ENCODE peak calls at places on chromosomes 2 and 18, in five cellular contexts. Y is K562, A is transverse colon, I is A549, M is IMR-90. U is an unnamed sample. For H3K4me1, the result is how much of the 10 kb centered on the place peaks cover.

GRCh38 chr18:26655614-26656400 is 107.5 kb upstream of the KCTD1 start:
- DNase-seq in A (peak), M (peak), I (peak), Y (no peak), U (peak)

GRCh38 chr2:59684101-59684770 is 869.2 kb downstream of the BCL11A start:
- DNase-seq in A (no peak), I (no peak), M (no peak), Y (no peak), U (no peak)

GRCh38 chr18:59718108-59719057 is 21.2 kb upstream of the CCBE1 start:
- DNase-seq in A (no peak), Y (no peak), M (peak), I (peak), U (no peak)

GRCh38 chr2:216041438-216041837 is 28.1 kb upstream of the MREG start:
- DNase-seq in I (no peak), A (no peak), M (no peak), Y (no peak), U (no peak)

GRCh38 chr2:197113221-197113831 is 186.8 kb upstream of the PGAP1 start:
- DNase-seq in A (no peak), Y (peak), M (peak), I (peak), U (no peak)

GRCh38 chr2:20668470-20668869 is 1.5 kb downstream of the GDF7 start:
- DNase-seq in M (no peak), I (no peak), A (no peak), Y (no peak), U (no peak)

GRCh38 chr18:51068111-51068510 is 38.1 kb downstream of the SMAD4 start:
- DNase-seq in I (no peak), A (no peak), M (peak), Y (no peak), U (no peak)

GRCh38 chr18:10139783-10140410 is 226.1 kb downstream of the VAPA start:
- DNase-seq in A (no peak), I (peak), Y (no peak), M (peak), U (no peak)

GRCh38 chr2:233556756-233557736 is 9.5 kb downstream of the USP40 start:
- DNase-seq in M (peak), A (no peak), Y (no peak), I (peak), U (no peak)

GRCh38 chr18:41939326-41939725 is 15.7 kb upstream of the PIK3C3 start:
- DNase-seq in I (no peak), A (no peak), M (peak), Y (no peak), U (no peak)

GRCh38 chr18:9808530-9809241 is 77.1 kb upstream of the TXNDC2 start:
- DNase-seq in I (no peak), M (no peak), A (no peak), Y (no peak), U (peak)

GRCh38 chr2:44895061-44895460 is 46.4 kb upstream of the SIX3 start:
- DNase-seq in I (no peak), A (no peak), M (no peak), Y (no peak), U (no peak)

GRCh38 chr2:33848486-33848885 is 249.4 kb upstream of the FAM98A start:
- DNase-seq in I (no peak), A (no peak), Y (no peak), M (peak), U (no peak)

GRCh38 chr2:174595904-174596397 is 1.7 kb downstream of the WIPF1 start:
- DNase-seq in A (no peak), M (no peak), I (no peak), Y (no peak), U (no peak)

GRCh38 chr18:12597775-12598174 is 60.1 kb downstream of the SPIRE1 start:
- DNase-seq in I (peak), Y (no peak), M (peak), A (no peak), U (no peak)

GRCh38 chr2:168649105-168649504 is 153.3 kb upstream of the NOSTRIN start:
- DNase-seq in M (no peak), I (no peak), Y (no peak), A (no peak), U (no peak)

GRCh38 chr18:62754026-62754425 is 38.7 kb downstream of the PHLPP1 start:
- DNase-seq in A (no peak), Y (no peak), I (no peak), M (no peak), U (no peak)

GRCh38 chr2:152555048-152555447 is 162.2 kb downstream of the PRPF40A start:
- DNase-seq in A (no peak), I (peak), M (no peak), Y (no peak), U (no peak)

GRCh38 chr18:30970201-30970816 is 72.2 kb downstream of the DSC3 start:
- DNase-seq in Y (no peak), M (peak), A (no peak), I (peak), U (no peak)

GRCh38 chr2:176178271-176178806 is 10.1 kb upstream of the HOXD1 start:
- DNase-seq in I (no peak), A (peak), Y (no peak), M (no peak), U (no peak)

GRCh38 chr2:80078290-80079036 is 226.1 kb downstream of the LRRTM1 start:
- DNase-seq in Y (no peak), M (no peak), A (no peak), I (no peak), U (no peak)

GRCh38 chr18:9403795-9404564 is 69.4 kb downstream of the TWSG1 start:
- DNase-seq in Y (no peak), A (no peak), M (peak), I (no peak), U (peak)

GRCh38 chr2:223635080-223635479 is 32.9 kb upstream of the SCG2 start:
- DNase-seq in Y (no peak), I (no peak), M (peak), A (no peak), U (no peak)

GRCh38 chr2:159089543-159089942 is 121.1 kb downstream of the TANC1 start:
- DNase-seq in Y (no peak), I (no peak), A (no peak), M (no peak), U (peak)

GRCh38 chr2:127096280-127096679 is 10.7 kb downstream of the BIN1 start:
- DNase-seq in Y (no peak), M (no peak), A (no peak), I (no peak), U (peak)

GRCh38 chr2:127093648-127094210 is 13.2 kb downstream of the BIN1 start:
- DNase-seq in M (no peak), A (no peak), Y (no peak), I (no peak), U (peak)

GRCh38 chr2:127095784-127096183 is 11.2 kb downstream of the BIN1 start:
- DNase-seq in A (no peak), M (no peak), I (no peak), Y (no peak), U (no peak)

GRCh38 chr2:127094509-127095366 is 12.2 kb downstream of the BIN1 start:
- DNase-seq in M (peak), A (peak), Y (peak), I (no peak), U (no peak)

DNA sequence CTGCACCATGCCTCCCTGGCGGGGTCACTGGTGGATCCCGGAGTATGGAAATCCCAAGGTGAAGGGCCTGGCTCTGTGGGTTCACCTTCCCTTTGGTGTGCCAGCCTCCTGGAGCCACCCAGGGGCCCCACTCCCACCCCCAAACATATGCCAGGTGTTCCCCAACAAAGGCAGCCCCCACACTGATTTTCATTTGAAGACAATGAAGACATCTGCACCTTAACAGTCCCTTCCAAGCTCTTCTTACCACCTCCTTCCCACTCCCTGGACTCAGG is 11.7 kb downstream of the BIN1 start:
- DNase-seq in M (no peak), A (no peak), Y (no peak), I (no peak), U (no peak)
- H3K4me1 ChIP-seq in M (under half), A (half or more), Y (under half), I (half or more), U (under half)

GRCh38 chr2:24491626-24492282 is 700 bp downstream of the NCOA1 start:
- DNase-seq in I (no peak), A (peak), M (no peak), Y (peak), U (peak)
- TF ChIP-seq POLR2A in I (no peak), A (no peak), M (no peak), Y (no peak), U (no peak)

DNA sequence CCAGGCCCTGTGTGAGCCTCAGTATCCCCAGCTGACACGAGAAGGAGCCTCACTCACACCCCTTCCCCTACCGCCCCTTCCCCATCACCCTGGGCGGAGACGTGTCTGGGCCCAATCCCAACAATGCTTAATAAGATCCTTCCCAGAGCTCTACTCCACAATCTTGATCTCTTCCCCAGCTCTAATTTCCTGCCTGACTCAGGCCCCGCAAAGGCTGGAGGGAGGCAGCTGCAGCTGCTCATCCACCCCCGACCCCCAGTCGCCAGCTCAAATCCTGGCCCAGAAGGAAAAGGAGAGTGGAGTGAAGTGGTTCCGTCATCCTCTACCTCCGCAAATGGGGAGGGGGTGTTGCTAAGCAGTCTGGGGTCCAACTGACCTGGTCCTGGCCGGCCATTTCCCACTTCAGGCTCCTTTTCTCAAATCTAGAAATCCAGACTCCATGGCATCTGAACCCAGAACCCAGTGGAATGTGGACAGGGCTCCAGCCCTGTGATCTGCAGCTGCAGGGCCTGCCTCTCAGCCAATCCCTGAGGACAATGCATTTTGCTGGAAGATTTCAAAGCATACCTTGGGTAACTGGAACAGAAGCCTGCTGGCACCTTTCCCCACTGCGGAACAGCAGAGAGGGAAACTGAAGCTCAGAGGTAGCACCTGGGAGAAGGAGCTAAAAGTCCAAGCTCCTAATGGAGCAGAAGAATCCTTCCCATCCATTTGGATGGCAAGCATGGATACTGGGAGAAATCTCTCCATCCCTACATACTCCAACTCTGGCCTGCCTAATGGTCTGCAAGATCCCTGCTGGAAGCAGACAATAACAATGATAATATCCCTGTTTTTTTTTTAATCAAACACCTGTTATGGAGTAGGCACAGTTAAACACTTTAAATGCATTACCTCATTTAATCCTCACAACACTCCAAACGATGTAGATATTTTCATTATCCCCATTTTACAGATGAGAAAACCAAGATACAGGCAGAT is 5.6 kb upstream of the TNS1 start:
- DNase-seq in Y (no peak), I (no peak), A (no peak), M (peak), U (no peak)
- H3K4me1 ChIP-seq in Y (under half), I (half or more), A (under half), M (under half), U (under half)

DNA sequence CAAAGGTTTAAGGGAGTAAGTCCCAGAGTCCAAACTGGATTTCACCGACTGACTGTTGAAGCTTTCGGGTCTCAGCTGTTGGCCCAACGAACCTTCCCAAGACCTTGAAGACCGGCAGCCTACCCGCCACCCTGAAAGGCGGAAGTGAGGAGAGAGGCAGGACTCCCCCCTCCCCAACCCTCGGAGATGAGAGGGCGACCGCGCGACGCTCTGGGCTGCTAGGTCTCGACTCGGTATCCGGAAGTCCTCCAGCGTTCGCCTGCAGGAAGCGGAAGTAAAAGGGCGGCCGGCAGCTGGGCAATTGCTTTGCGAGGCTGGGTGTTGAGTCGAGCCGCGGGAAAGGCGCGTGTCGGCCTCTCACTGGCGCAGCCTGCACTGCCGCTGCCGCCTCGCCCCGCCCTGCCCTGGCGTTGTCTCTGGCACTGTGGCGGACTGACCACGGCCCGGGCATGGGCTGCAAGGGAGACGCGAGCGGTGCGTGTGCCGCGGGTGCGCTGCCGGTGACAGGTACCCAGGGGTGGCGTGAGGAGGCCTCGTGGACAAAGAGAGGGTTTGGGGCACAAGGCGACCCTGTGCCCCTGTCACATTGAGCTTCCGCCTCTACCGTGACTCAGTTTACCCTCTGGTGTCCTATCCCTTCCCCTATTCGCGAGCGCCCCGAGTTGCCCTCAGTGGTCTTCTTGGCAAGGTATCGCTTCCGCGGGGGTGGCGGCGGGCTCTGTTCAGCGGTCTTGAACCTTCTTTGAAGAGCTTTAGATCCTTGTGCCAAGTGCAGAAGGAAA is at the start of gene UGGT1:
- DNase-seq in M (peak), I (peak), A (peak), Y (peak), U (peak)
- TF ChIP-seq POLR2A in M (peak), I (peak), A (peak), Y (peak), U (peak)